ENCODE peak calls at places on chromosomes 16 and 17, in seven cellular contexts. One of them, this sample, is unnamed.

GRCh38 chr16:72937916-72938315 is 110.0 kb downstream of the ZFHX3 start:
- DNase-seq in body of pancreas: no peak
- DNase-seq in psoas muscle: no peak
- DNase-seq in RWPE2: no peak
- DNase-seq in CD8-positive, alpha-beta T cell: no peak
- DNase-seq in A673: peak; percentile 84
- DNase-seq in Peyer's patch: no peak
- DNase-seq in this sample: no peak

GRCh38 chr16:53094013-53094630 is 39.3 kb downstream of the CHD9 start:
- DNase-seq in CD8-positive, alpha-beta T cell: no peak
- DNase-seq in Peyer's patch: peak; percentile 90
- DNase-seq in body of pancreas: peak; percentile 55
- DNase-seq in A673: peak; percentile 98
- DNase-seq in RWPE2: peak; percentile 71
- DNase-seq in psoas muscle: peak; percentile 61
- DNase-seq in this sample: peak; percentile 43

GRCh38 chr16:78993342-78993741 is 607.2 kb downstream of the MAF start:
- DNase-seq in RWPE2: no peak
- DNase-seq in psoas muscle: no peak
- DNase-seq in Peyer's patch: peak; percentile 72
- DNase-seq in A673: no peak
- DNase-seq in body of pancreas: no peak
- DNase-seq in CD8-positive, alpha-beta T cell: no peak
- DNase-seq in this sample: no peak

GRCh38 chr16:89115216-89115949 is 21.7 kb downstream of the ACSF3 start:
- DNase-seq in CD8-positive, alpha-beta T cell: peak; percentile 81
- DNase-seq in Peyer's patch: peak; percentile 97
- DNase-seq in A673: no peak
- DNase-seq in psoas muscle: peak; percentile 64
- DNase-seq in body of pancreas: peak; percentile 79
- DNase-seq in RWPE2: peak; percentile 62
- DNase-seq in this sample: no peak

GRCh38 chr17:77330602-77331081 is 189.9 kb downstream of the SEC14L1 start:
- DNase-seq in psoas muscle: no peak
- DNase-seq in A673: no peak
- DNase-seq in RWPE2: no peak
- DNase-seq in body of pancreas: no peak
- DNase-seq in Peyer's patch: peak; percentile 48
- DNase-seq in CD8-positive, alpha-beta T cell: no peak
- DNase-seq in this sample: no peak

GRCh38 chr17:15409721-15410247 is 57.6 kb downstream of the CDRT4 start:
- DNase-seq in CD8-positive, alpha-beta T cell: no peak
- DNase-seq in Peyer's patch: no peak
- DNase-seq in A673: no peak
- DNase-seq in body of pancreas: peak; percentile 44
- DNase-seq in RWPE2: no peak
- DNase-seq in psoas muscle: peak; percentile 52
- DNase-seq in this sample: peak; percentile 25

GRCh38 chr17:68053237-68054030 is 17.9 kb downstream of the KPNA2 start:
- DNase-seq in CD8-positive, alpha-beta T cell: no peak
- DNase-seq in Peyer's patch: peak; percentile 53
- DNase-seq in psoas muscle: peak; percentile 41
- DNase-seq in body of pancreas: peak; percentile 20
- DNase-seq in RWPE2: no peak
- DNase-seq in A673: peak; percentile 30
- DNase-seq in this sample: no peak

GRCh38 chr16:5916711-5917191 is 819.2 kb upstream of the EEF2KMT start:
- DNase-seq in body of pancreas: no peak
- DNase-seq in Peyer's patch: no peak
- DNase-seq in RWPE2: no peak
- DNase-seq in CD8-positive, alpha-beta T cell: no peak
- DNase-seq in psoas muscle: no peak
- DNase-seq in A673: no peak
- DNase-seq in this sample: no peak

GRCh38 chr16:22217890-22218730 is 12.0 kb downstream of the EEF2K start:
- DNase-seq in CD8-positive, alpha-beta T cell: no peak
- DNase-seq in body of pancreas: peak; percentile 16
- DNase-seq in A673: no peak
- DNase-seq in RWPE2: no peak
- DNase-seq in Peyer's patch: peak; percentile 70
- DNase-seq in psoas muscle: peak; percentile 55
- DNase-seq in this sample: no peak

GRCh38 chr16:1769402-1770300 is 1.7 kb downstream of the NME3 start:
- DNase-seq in body of pancreas: no peak
- DNase-seq in A673: no peak
- DNase-seq in RWPE2: no peak
- DNase-seq in psoas muscle: no peak
- DNase-seq in Peyer's patch: no peak
- DNase-seq in CD8-positive, alpha-beta T cell: no peak
- DNase-seq in this sample: no peak

GRCh38 chr17:27417596-27418365 is 38.5 kb upstream of the KSR1 start:
- DNase-seq in A673: no peak
- DNase-seq in body of pancreas: no peak
- DNase-seq in CD8-positive, alpha-beta T cell: no peak
- DNase-seq in RWPE2: no peak
- DNase-seq in Peyer's patch: no peak
- DNase-seq in psoas muscle: no peak
- DNase-seq in this sample: no peak

GRCh38 chr16:87806608-87807546 is 41.1 kb upstream of the KLHDC4 start:
- DNase-seq in body of pancreas: peak; percentile 65
- DNase-seq in A673: peak; percentile 85
- DNase-seq in psoas muscle: no peak
- DNase-seq in Peyer's patch: peak; percentile 79
- DNase-seq in RWPE2: peak; percentile 99
- DNase-seq in CD8-positive, alpha-beta T cell: peak; percentile 40
- DNase-seq in this sample: peak; percentile 92

GRCh38 chr17:35294756-35295155 is 51.9 kb downstream of the SLFN5 start:
- DNase-seq in RWPE2: no peak
- DNase-seq in A673: no peak
- DNase-seq in body of pancreas: no peak
- DNase-seq in CD8-positive, alpha-beta T cell: no peak
- DNase-seq in Peyer's patch: no peak
- DNase-seq in psoas muscle: no peak
- DNase-seq in this sample: no peak

GRCh38 chr16:10519297-10519696 is 61.1 kb downstream of the EMP2 start:
- DNase-seq in RWPE2: no peak
- DNase-seq in Peyer's patch: no peak
- DNase-seq in body of pancreas: no peak
- DNase-seq in A673: no peak
- DNase-seq in CD8-positive, alpha-beta T cell: no peak
- DNase-seq in psoas muscle: no peak
- DNase-seq in this sample: no peak

GRCh38 chr17:83192161-83192788 is 112.9 kb downstream of the METRNL start:
- DNase-seq in Peyer's patch: peak; percentile 51
- DNase-seq in RWPE2: peak; percentile 28
- DNase-seq in CD8-positive, alpha-beta T cell: no peak
- DNase-seq in A673: no peak
- DNase-seq in body of pancreas: peak; percentile 3
- DNase-seq in psoas muscle: peak; percentile 61
- DNase-seq in this sample: no peak

GRCh38 chr16:74477226-74477625 is 55.9 kb upstream of the CLEC18B start:
- DNase-seq in CD8-positive, alpha-beta T cell: no peak
- DNase-seq in psoas muscle: no peak
- DNase-seq in A673: no peak
- DNase-seq in Peyer's patch: no peak
- DNase-seq in RWPE2: no peak
- DNase-seq in body of pancreas: no peak
- DNase-seq in this sample: no peak

GRCh38 chr17:56756536-56756935 is 77.2 kb downstream of the C17orf67 start:
- DNase-seq in Peyer's patch: no peak
- DNase-seq in A673: no peak
- DNase-seq in RWPE2: no peak
- DNase-seq in CD8-positive, alpha-beta T cell: no peak
- DNase-seq in body of pancreas: no peak
- DNase-seq in psoas muscle: no peak
- DNase-seq in this sample: no peak

GRCh38 chr16:81369888-81370504 is 55.2 kb downstream of the GAN start:
- DNase-seq in psoas muscle: no peak
- DNase-seq in RWPE2: no peak
- DNase-seq in CD8-positive, alpha-beta T cell: no peak
- DNase-seq in A673: no peak
- DNase-seq in Peyer's patch: no peak
- DNase-seq in body of pancreas: no peak
- DNase-seq in this sample: no peak

GRCh38 chr17:6755281-6755680 is 565 bp upstream of the XAF1 start:
- DNase-seq in Peyer's patch: no peak
- DNase-seq in RWPE2: no peak
- DNase-seq in A673: peak; percentile 33
- DNase-seq in psoas muscle: peak; percentile 43
- DNase-seq in CD8-positive, alpha-beta T cell: no peak
- DNase-seq in body of pancreas: peak; percentile 32
- DNase-seq in this sample: peak; percentile 25

GRCh38 chr16:87439926-87440325 is 47.8 kb downstream of the MAP1LC3B start:
- DNase-seq in Peyer's patch: no peak
- DNase-seq in RWPE2: no peak
- DNase-seq in psoas muscle: no peak
- DNase-seq in CD8-positive, alpha-beta T cell: no peak
- DNase-seq in body of pancreas: no peak
- DNase-seq in A673: no peak
- DNase-seq in this sample: no peak

GRCh38 chr16:22425036-22425801 is 50.8 kb upstream of the CDR2 start:
- DNase-seq in psoas muscle: peak; percentile 79
- DNase-seq in body of pancreas: peak; percentile 8
- DNase-seq in RWPE2: no peak
- DNase-seq in Peyer's patch: no peak
- DNase-seq in CD8-positive, alpha-beta T cell: no peak
- DNase-seq in A673: no peak
- DNase-seq in this sample: no peak

GRCh38 chr16:66408181-66409048 is 18.7 kb upstream of the BEAN1 start:
- DNase-seq in CD8-positive, alpha-beta T cell: no peak
- DNase-seq in psoas muscle: no peak
- DNase-seq in body of pancreas: peak; percentile 16
- DNase-seq in Peyer's patch: no peak
- DNase-seq in RWPE2: no peak
- DNase-seq in A673: peak; percentile 68
- DNase-seq in this sample: peak; percentile 44

GRCh38 chr17:74699236-74699635 is 13.5 kb downstream of the CD300LF start:
- DNase-seq in CD8-positive, alpha-beta T cell: no peak
- DNase-seq in RWPE2: no peak
- DNase-seq in Peyer's patch: no peak
- DNase-seq in psoas muscle: no peak
- DNase-seq in body of pancreas: no peak
- DNase-seq in A673: no peak
- DNase-seq in this sample: no peak
- H3K4me1 ChIP-seq in CD8-positive, alpha-beta T cell: no peaks in the 10 kb centered on the region
- H3K4me1 ChIP-seq in RWPE2: no peaks in the 10 kb centered on the region
- H3K4me1 ChIP-seq in Peyer's patch: no peaks in the 10 kb centered on the region
- H3K4me1 ChIP-seq in psoas muscle: no peaks in the 10 kb centered on the region
- H3K4me1 ChIP-seq in body of pancreas: no peaks in the 10 kb centered on the region
- H3K4me1 ChIP-seq in A673: no peaks in the 10 kb centered on the region
- H3K4me1 ChIP-seq in this sample: no peaks in the 10 kb centered on the region

GRCh38 chr17:49971199-49971847 is 2.3 kb downstream of the DLX4 start:
- DNase-seq in psoas muscle: no peak
- DNase-seq in A673: no peak
- DNase-seq in body of pancreas: no peak
- DNase-seq in CD8-positive, alpha-beta T cell: no peak
- DNase-seq in Peyer's patch: no peak
- DNase-seq in RWPE2: no peak
- DNase-seq in this sample: no peak
- H3K4me3 ChIP-seq in psoas muscle: peak overlapping the region; percentile 18
- H3K4me3 ChIP-seq in A673: no peak overlapping the region
- H3K4me3 ChIP-seq in body of pancreas: no peak overlapping the region
- H3K4me3 ChIP-seq in CD8-positive, alpha-beta T cell: no peak overlapping the region
- H3K4me3 ChIP-seq in Peyer's patch: no peak overlapping the region
- H3K4me3 ChIP-seq in RWPE2: no peak overlapping the region
- H3K4me3 ChIP-seq in this sample: no peak overlapping the region

GRCh38 chr17:21842332-21843317 is 150.3 kb downstream of the KCNJ18 start:
- DNase-seq in CD8-positive, alpha-beta T cell: no peak
- DNase-seq in A673: no peak
- DNase-seq in body of pancreas: no peak
- DNase-seq in psoas muscle: no peak
- DNase-seq in Peyer's patch: no peak
- DNase-seq in RWPE2: no peak
- DNase-seq in this sample: no peak

GRCh38 chr17:21843318-21843865 is 151.1 kb downstream of the KCNJ18 start:
- DNase-seq in CD8-positive, alpha-beta T cell: no peak
- DNase-seq in psoas muscle: no peak
- DNase-seq in A673: no peak
- DNase-seq in RWPE2: no peak
- DNase-seq in Peyer's patch: no peak
- DNase-seq in body of pancreas: no peak
- DNase-seq in this sample: no peak

GRCh38 chr17:21843951-21844590 is 151.7 kb downstream of the KCNJ18 start:
- DNase-seq in CD8-positive, alpha-beta T cell: no peak
- DNase-seq in A673: no peak
- DNase-seq in Peyer's patch: no peak
- DNase-seq in RWPE2: no peak
- DNase-seq in psoas muscle: no peak
- DNase-seq in body of pancreas: no peak
- DNase-seq in this sample: no peak

DNA sequence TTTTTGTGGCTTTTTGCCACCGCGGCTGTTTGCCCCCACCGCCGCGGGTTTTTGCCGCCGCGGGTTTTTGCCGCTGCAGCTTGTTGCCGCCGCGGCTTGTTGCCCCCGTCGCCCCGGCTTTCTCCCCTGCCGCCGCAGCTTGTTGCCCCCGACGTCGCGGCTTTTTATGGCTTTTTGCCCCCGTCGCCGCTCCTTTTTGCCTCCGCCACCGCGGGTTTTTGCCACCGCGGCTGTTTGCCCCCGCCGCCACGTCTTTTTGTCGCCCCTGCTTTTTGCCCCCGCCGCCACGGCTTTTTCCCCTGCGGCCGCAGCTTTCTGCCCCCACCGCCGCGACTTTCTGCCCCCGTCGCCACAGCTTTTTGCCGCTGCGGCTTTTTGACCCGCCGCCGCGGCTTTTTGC is 149.5 kb downstream of the KCNJ18 start:
- DNase-seq in A673: no peak
- DNase-seq in Peyer's patch: no peak
- DNase-seq in body of pancreas: no peak
- DNase-seq in CD8-positive, alpha-beta T cell: no peak
- DNase-seq in psoas muscle: no peak
- DNase-seq in RWPE2: no peak
- DNase-seq in this sample: no peak
- H3K4me1 ChIP-seq in A673: no peaks in the 10 kb centered on the region
- H3K4me1 ChIP-seq in Peyer's patch: no peaks in the 10 kb centered on the region
- H3K4me1 ChIP-seq in body of pancreas: no peaks in the 10 kb centered on the region
- H3K4me1 ChIP-seq in CD8-positive, alpha-beta T cell: no peaks in the 10 kb centered on the region
- H3K4me1 ChIP-seq in psoas muscle: no peaks in the 10 kb centered on the region
- H3K4me1 ChIP-seq in RWPE2: no peaks in the 10 kb centered on the region
- H3K4me1 ChIP-seq in this sample: no peaks in the 10 kb centered on the region

GRCh38 chr17:79521225-79521624 is 89.6 kb downstream of the RBFOX3 start:
- DNase-seq in RWPE2: no peak
- DNase-seq in psoas muscle: no peak
- DNase-seq in A673: no peak
- DNase-seq in body of pancreas: no peak
- DNase-seq in Peyer's patch: no peak
- DNase-seq in CD8-positive, alpha-beta T cell: no peak
- DNase-seq in this sample: no peak

GRCh38 chr17:79522414-79522813 is 88.4 kb downstream of the RBFOX3 start:
- DNase-seq in body of pancreas: no peak
- DNase-seq in CD8-positive, alpha-beta T cell: no peak
- DNase-seq in Peyer's patch: no peak
- DNase-seq in psoas muscle: no peak
- DNase-seq in RWPE2: no peak
- DNase-seq in A673: no peak
- DNase-seq in this sample: no peak

GRCh38 chr17:79525793-79526677 is 84.8 kb downstream of the RBFOX3 start:
- DNase-seq in Peyer's patch: no peak
- DNase-seq in psoas muscle: no peak
- DNase-seq in A673: no peak
- DNase-seq in body of pancreas: no peak
- DNase-seq in CD8-positive, alpha-beta T cell: no peak
- DNase-seq in RWPE2: no peak
- DNase-seq in this sample: no peak

GRCh38 chr17:79527286-79527685 is 83.6 kb downstream of the RBFOX3 start:
- DNase-seq in RWPE2: no peak
- DNase-seq in A673: no peak
- DNase-seq in psoas muscle: no peak
- DNase-seq in body of pancreas: no peak
- DNase-seq in CD8-positive, alpha-beta T cell: no peak
- DNase-seq in Peyer's patch: no peak
- DNase-seq in this sample: no peak

GRCh38 chr17:79524201-79524882 is 86.5 kb downstream of the RBFOX3 start:
- DNase-seq in CD8-positive, alpha-beta T cell: no peak
- DNase-seq in Peyer's patch: no peak
- DNase-seq in RWPE2: no peak
- DNase-seq in A673: no peak
- DNase-seq in psoas muscle: no peak
- DNase-seq in body of pancreas: no peak
- DNase-seq in this sample: no peak
- H3K4me3 ChIP-seq in CD8-positive, alpha-beta T cell: no peak overlapping the region
- H3K4me3 ChIP-seq in Peyer's patch: no peak overlapping the region
- H3K4me3 ChIP-seq in RWPE2: no peak overlapping the region
- H3K4me3 ChIP-seq in A673: no peak overlapping the region
- H3K4me3 ChIP-seq in psoas muscle: no peak overlapping the region
- H3K4me3 ChIP-seq in body of pancreas: no peak overlapping the region
- H3K4me3 ChIP-seq in this sample: no peak overlapping the region

This sample was measured in BE2C.